ENCODE peak calls at places on chromosomes 11 and 22, in seven cellular contexts. One of them, this sample, is unnamed.

GRCh38 chr22:24525416-24526037 is 29.4 kb downstream of the GUCD1 start:
- DNase-seq in IMR-90: peak
- DNase-seq in progenitor cell of endocrine pancreas: peak
- DNase-seq in astrocyte of the spinal cord: peak
- DNase-seq in GM13976: peak
- DNase-seq in heart left ventricle: peak
- DNase-seq in choroid plexus epithelial cell: peak
- DNase-seq in this sample: peak

GRCh38 chr11:10208045-10208674 is 85.9 kb downstream of the SBF2 start:
- DNase-seq in IMR-90: peak
- DNase-seq in progenitor cell of endocrine pancreas: no peak
- DNase-seq in astrocyte of the spinal cord: peak
- DNase-seq in GM13976: peak
- DNase-seq in heart left ventricle: no peak
- DNase-seq in choroid plexus epithelial cell: peak
- DNase-seq in this sample: no peak

GRCh38 chr11:68040121-68040956 is 1.5 kb downstream of the TCIRG1 start:
- DNase-seq in IMR-90: peak
- DNase-seq in progenitor cell of endocrine pancreas: no peak
- DNase-seq in astrocyte of the spinal cord: peak
- DNase-seq in GM13976: peak
- DNase-seq in heart left ventricle: peak
- DNase-seq in choroid plexus epithelial cell: peak
- DNase-seq in this sample: peak

GRCh38 chr11:48093795-48094642 is 113.7 kb downstream of the PTPRJ start:
- DNase-seq in IMR-90: peak
- DNase-seq in progenitor cell of endocrine pancreas: no peak
- DNase-seq in astrocyte of the spinal cord: no peak
- DNase-seq in GM13976: no peak
- DNase-seq in heart left ventricle: no peak
- DNase-seq in choroid plexus epithelial cell: peak
- DNase-seq in this sample: no peak

GRCh38 chr11:72631806-72632731 is 42.2 kb downstream of the PDE2A start:
- DNase-seq in IMR-90: no peak
- DNase-seq in progenitor cell of endocrine pancreas: no peak
- DNase-seq in astrocyte of the spinal cord: peak
- DNase-seq in GM13976: no peak
- DNase-seq in heart left ventricle: peak
- DNase-seq in choroid plexus epithelial cell: peak
- DNase-seq in this sample: no peak

GRCh38 chr11:75476716-75477613 is 44.0 kb upstream of the KLHL35 start:
- DNase-seq in IMR-90: no peak
- DNase-seq in progenitor cell of endocrine pancreas: no peak
- DNase-seq in astrocyte of the spinal cord: no peak
- DNase-seq in GM13976: no peak
- DNase-seq in heart left ventricle: no peak
- DNase-seq in choroid plexus epithelial cell: no peak
- DNase-seq in this sample: no peak

GRCh38 chr11:40924915-40925314 is 534.5 kb downstream of the LRRC4C start:
- DNase-seq in IMR-90: no peak
- DNase-seq in progenitor cell of endocrine pancreas: no peak
- DNase-seq in astrocyte of the spinal cord: no peak
- DNase-seq in GM13976: no peak
- DNase-seq in heart left ventricle: no peak
- DNase-seq in choroid plexus epithelial cell: no peak
- DNase-seq in this sample: no peak

GRCh38 chr11:124581817-124582216 is 12.0 kb downstream of the OR8A1 start:
- DNase-seq in IMR-90: no peak
- DNase-seq in progenitor cell of endocrine pancreas: no peak
- DNase-seq in astrocyte of the spinal cord: no peak
- DNase-seq in GM13976: no peak
- DNase-seq in heart left ventricle: no peak
- DNase-seq in choroid plexus epithelial cell: no peak
- DNase-seq in this sample: no peak

GRCh38 chr22:44664149-44664548 is 37.9 kb upstream of the PRR5 start:
- DNase-seq in IMR-90: peak
- DNase-seq in progenitor cell of endocrine pancreas: no peak
- DNase-seq in astrocyte of the spinal cord: peak
- DNase-seq in GM13976: no peak
- DNase-seq in heart left ventricle: peak
- DNase-seq in choroid plexus epithelial cell: peak
- DNase-seq in this sample: peak

GRCh38 chr22:49946612-49947295 is 13.8 kb upstream of the PIM3 start:
- DNase-seq in IMR-90: no peak
- DNase-seq in progenitor cell of endocrine pancreas: no peak
- DNase-seq in astrocyte of the spinal cord: no peak
- DNase-seq in GM13976: no peak
- DNase-seq in heart left ventricle: no peak
- DNase-seq in choroid plexus epithelial cell: no peak
- DNase-seq in this sample: no peak

GRCh38 chr22:47174671-47175111 is 412.2 kb downstream of the TBC1D22A start:
- DNase-seq in IMR-90: no peak
- DNase-seq in progenitor cell of endocrine pancreas: no peak
- DNase-seq in astrocyte of the spinal cord: no peak
- DNase-seq in GM13976: no peak
- DNase-seq in heart left ventricle: peak
- DNase-seq in choroid plexus epithelial cell: no peak
- DNase-seq in this sample: no peak

GRCh38 chr11:85941380-85941973 is 86.3 kb downstream of the CCDC83 start:
- DNase-seq in IMR-90: peak
- DNase-seq in progenitor cell of endocrine pancreas: no peak
- DNase-seq in astrocyte of the spinal cord: peak
- DNase-seq in GM13976: peak
- DNase-seq in heart left ventricle: peak
- DNase-seq in choroid plexus epithelial cell: peak
- DNase-seq in this sample: no peak

GRCh38 chr22:28345304-28345703 is 334.3 kb downstream of the TTC28 start:
- DNase-seq in IMR-90: no peak
- DNase-seq in progenitor cell of endocrine pancreas: no peak
- DNase-seq in astrocyte of the spinal cord: no peak
- DNase-seq in GM13976: no peak
- DNase-seq in heart left ventricle: no peak
- DNase-seq in choroid plexus epithelial cell: no peak
- DNase-seq in this sample: no peak

DNA sequence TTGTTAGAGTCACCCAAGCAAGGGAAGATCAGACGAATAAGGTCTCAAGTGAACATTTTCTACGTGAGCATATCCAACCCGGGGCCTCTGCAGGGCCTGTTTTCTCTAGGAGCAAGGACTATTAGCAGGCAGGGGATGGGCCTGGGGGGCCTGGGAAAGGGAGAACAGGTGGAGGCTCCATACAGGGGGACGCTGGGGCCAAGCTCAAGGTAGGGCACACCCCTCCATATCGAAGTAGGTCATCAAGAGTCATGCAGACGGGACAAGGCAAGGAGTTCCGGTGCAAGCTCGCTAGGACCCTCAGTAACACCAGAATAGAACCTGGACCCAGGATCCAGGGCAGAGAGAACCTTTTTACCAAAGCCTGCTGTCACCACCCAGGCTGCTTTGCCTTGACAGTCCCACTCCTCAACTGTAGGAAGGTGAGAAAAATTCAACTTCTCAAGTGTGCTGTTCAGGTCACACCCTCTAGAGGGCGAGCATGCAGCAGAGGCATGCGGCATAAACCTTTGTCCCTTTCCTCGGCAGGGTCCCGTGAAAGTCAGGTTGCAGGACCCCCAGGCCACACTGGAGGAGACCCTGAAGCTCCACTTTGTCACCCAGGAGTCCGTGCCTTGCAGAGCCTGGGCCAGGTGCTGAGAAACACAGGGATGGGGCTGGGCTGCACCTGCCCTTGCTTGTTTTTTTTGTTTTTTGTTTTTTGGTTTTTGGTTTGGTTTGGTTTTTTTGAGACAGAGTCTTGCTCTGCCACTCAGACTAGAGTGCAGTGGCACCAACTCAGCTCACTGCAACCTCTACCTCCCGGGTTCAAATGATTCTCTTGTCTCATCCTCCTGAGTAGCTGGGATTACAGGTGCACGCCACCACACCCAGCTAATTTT is 8.6 kb upstream of the APOBEC3B start:
- DNase-seq in IMR-90: peak
- DNase-seq in progenitor cell of endocrine pancreas: peak
- DNase-seq in astrocyte of the spinal cord: peak
- DNase-seq in GM13976: peak
- DNase-seq in heart left ventricle: no peak
- DNase-seq in choroid plexus epithelial cell: no peak
- DNase-seq in this sample: peak
- TF ChIP-seq CTCF in IMR-90: peak
- TF ChIP-seq CTCF in progenitor cell of endocrine pancreas: peak
- TF ChIP-seq CTCF in astrocyte of the spinal cord: peak
- TF ChIP-seq CTCF in GM13976: peak
- TF ChIP-seq CTCF in heart left ventricle: peak
- TF ChIP-seq CTCF in choroid plexus epithelial cell: no peak
- TF ChIP-seq CTCF in this sample: peak

GRCh38 chr11:911031-911889 is 650 bp upstream of the CHID1 start:
- DNase-seq in IMR-90: peak
- DNase-seq in progenitor cell of endocrine pancreas: peak
- DNase-seq in astrocyte of the spinal cord: peak
- DNase-seq in GM13976: peak
- DNase-seq in heart left ventricle: peak
- DNase-seq in choroid plexus epithelial cell: peak
- DNase-seq in this sample: no peak
- TF ChIP-seq CTCF in IMR-90: no peak
- TF ChIP-seq CTCF in progenitor cell of endocrine pancreas: peak
- TF ChIP-seq CTCF in astrocyte of the spinal cord: no peak
- TF ChIP-seq CTCF in GM13976: peak
- TF ChIP-seq CTCF in heart left ventricle: peak
- TF ChIP-seq CTCF in choroid plexus epithelial cell: no peak
- TF ChIP-seq CTCF in this sample: no peak

GRCh38 chr11:128775513-128775912 is 81.6 kb downstream of the FLI1 start:
- DNase-seq in IMR-90: no peak
- DNase-seq in progenitor cell of endocrine pancreas: no peak
- DNase-seq in astrocyte of the spinal cord: peak
- DNase-seq in GM13976: no peak
- DNase-seq in heart left ventricle: no peak
- DNase-seq in choroid plexus epithelial cell: peak
- DNase-seq in this sample: no peak

GRCh38 chr11:128777369-128778011 is 83.6 kb downstream of the FLI1 start:
- DNase-seq in IMR-90: no peak
- DNase-seq in progenitor cell of endocrine pancreas: no peak
- DNase-seq in astrocyte of the spinal cord: no peak
- DNase-seq in GM13976: no peak
- DNase-seq in heart left ventricle: no peak
- DNase-seq in choroid plexus epithelial cell: no peak
- DNase-seq in this sample: no peak

GRCh38 chr11:128774593-128774992 is 80.7 kb downstream of the FLI1 start:
- DNase-seq in IMR-90: no peak
- DNase-seq in progenitor cell of endocrine pancreas: no peak
- DNase-seq in astrocyte of the spinal cord: no peak
- DNase-seq in GM13976: no peak
- DNase-seq in heart left ventricle: no peak
- DNase-seq in choroid plexus epithelial cell: no peak
- DNase-seq in this sample: no peak

GRCh38 chr11:128776088-128776433 is 82.2 kb downstream of the FLI1 start:
- DNase-seq in IMR-90: no peak
- DNase-seq in progenitor cell of endocrine pancreas: no peak
- DNase-seq in astrocyte of the spinal cord: no peak
- DNase-seq in GM13976: peak
- DNase-seq in heart left ventricle: no peak
- DNase-seq in choroid plexus epithelial cell: no peak
- DNase-seq in this sample: peak

DNA sequence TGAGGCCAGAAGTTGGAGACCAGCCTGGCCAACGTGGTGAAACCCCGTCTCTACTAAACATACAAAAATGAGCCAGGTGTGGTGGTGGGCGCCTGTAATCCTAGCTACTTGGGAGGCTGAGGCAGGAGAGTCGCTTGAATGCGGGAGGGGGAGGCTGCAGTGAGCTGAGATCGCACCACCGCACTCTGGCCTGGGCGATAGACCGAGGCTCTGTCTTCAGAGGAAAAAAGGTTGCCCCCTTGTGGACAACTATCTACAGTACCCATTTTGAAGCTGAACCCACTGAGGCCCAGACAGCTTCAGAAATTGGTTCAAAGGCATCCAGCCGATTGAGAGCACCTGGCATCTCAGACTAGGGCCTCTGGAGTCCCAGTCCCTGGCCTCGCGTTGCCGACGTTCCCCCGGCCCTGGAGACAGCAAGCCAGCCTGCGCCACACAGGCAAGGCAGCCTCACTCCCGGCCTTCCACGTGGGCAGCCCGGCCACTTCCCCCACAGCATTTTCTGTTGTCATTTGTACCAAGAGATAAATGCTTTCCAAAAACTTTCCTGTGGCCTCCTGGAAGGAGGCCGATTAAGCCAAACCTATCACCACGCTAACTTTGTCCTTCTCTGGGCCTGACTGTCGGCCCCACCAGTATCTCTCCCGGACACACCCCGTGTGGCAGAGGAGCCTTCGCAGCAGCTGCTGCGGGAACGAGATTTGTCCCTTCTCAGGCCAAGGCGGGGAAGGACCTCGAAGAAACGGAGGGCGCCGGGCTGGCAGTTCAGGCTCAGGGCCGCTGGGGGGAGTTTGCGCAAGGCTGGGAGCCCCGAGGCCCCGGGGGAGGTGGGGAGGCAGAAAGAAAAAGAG is 82.8 kb downstream of the FLI1 start:
- DNase-seq in IMR-90: peak
- DNase-seq in progenitor cell of endocrine pancreas: peak
- DNase-seq in astrocyte of the spinal cord: peak
- DNase-seq in GM13976: peak
- DNase-seq in heart left ventricle: peak
- DNase-seq in choroid plexus epithelial cell: peak
- DNase-seq in this sample: no peak
- TF ChIP-seq CTCF in IMR-90: peak
- TF ChIP-seq CTCF in progenitor cell of endocrine pancreas: peak
- TF ChIP-seq CTCF in astrocyte of the spinal cord: peak
- TF ChIP-seq CTCF in GM13976: no peak
- TF ChIP-seq CTCF in heart left ventricle: peak
- TF ChIP-seq CTCF in choroid plexus epithelial cell: peak
- TF ChIP-seq CTCF in this sample: peak

DNA sequence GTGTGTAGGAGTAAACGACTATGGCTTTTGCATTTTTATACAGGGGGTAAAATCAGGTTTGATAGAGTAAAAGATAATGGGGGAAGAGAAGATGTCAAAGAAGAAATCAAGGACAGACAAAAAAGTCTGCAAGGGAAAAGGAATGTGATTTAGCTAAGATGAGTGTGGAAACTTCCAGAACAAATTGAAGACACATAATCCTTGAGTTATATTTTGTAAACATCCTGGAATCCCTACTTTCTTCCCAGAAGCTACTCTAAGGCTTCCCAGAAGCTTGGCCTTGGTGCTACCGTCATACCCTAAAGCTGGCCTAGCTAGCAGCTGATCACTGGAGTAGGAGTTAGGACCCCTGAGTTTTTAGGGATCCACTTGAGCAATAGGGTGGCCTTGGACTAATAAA is 82.4 kb downstream of the BLID start:
- DNase-seq in IMR-90: no peak
- DNase-seq in progenitor cell of endocrine pancreas: no peak
- DNase-seq in astrocyte of the spinal cord: no peak
- DNase-seq in GM13976: no peak
- DNase-seq in heart left ventricle: no peak
- DNase-seq in choroid plexus epithelial cell: no peak
- DNase-seq in this sample: no peak
- TF ChIP-seq CTCF in IMR-90: no peak
- TF ChIP-seq CTCF in progenitor cell of endocrine pancreas: no peak
- TF ChIP-seq CTCF in astrocyte of the spinal cord: no peak
- TF ChIP-seq CTCF in GM13976: no peak
- TF ChIP-seq CTCF in heart left ventricle: no peak
- TF ChIP-seq CTCF in choroid plexus epithelial cell: no peak
- TF ChIP-seq CTCF in this sample: no peak

GRCh38 chr22:32958021-32958420 is 100.2 kb downstream of the SYN3 start:
- DNase-seq in IMR-90: no peak
- DNase-seq in progenitor cell of endocrine pancreas: no peak
- DNase-seq in astrocyte of the spinal cord: no peak
- DNase-seq in GM13976: no peak
- DNase-seq in heart left ventricle: no peak
- DNase-seq in choroid plexus epithelial cell: peak
- DNase-seq in this sample: no peak
- TF ChIP-seq CTCF in IMR-90: no peak
- TF ChIP-seq CTCF in progenitor cell of endocrine pancreas: no peak
- TF ChIP-seq CTCF in astrocyte of the spinal cord: no peak
- TF ChIP-seq CTCF in GM13976: no peak
- TF ChIP-seq CTCF in heart left ventricle: peak
- TF ChIP-seq CTCF in choroid plexus epithelial cell: peak
- TF ChIP-seq CTCF in this sample: no peak